ENCODE peak calls at places on chromosomes 5 and 9, in seven cellular contexts. I is right atrium auricular region, B is heart right ventricle, V is RWPE1, O is neural crest cell, S is fibroblast of pulmonary artery, T is brain microvascular endothelial cell. Z is an unnamed sample.

GRCh38 chr9:7854763-7855162 is 55.2 kb upstream of the DMAC1 start:
- DNase-seq in I (no peak), B (no peak), V (no peak), O (no peak), S (no peak), T (no peak), Z (no peak)

GRCh38 chr5:79109527-79110492 is 1.8 kb upstream of the BHMT start:
- DNase-seq in I (no peak), B (no peak), V (no peak), O (no peak), S (no peak), T (no peak), Z (peak)

GRCh38 chr9:135590486-135591079 is 29.0 kb downstream of the PAEP start:
- DNase-seq in I (peak), B (no peak), V (no peak), O (no peak), S (no peak), T (no peak), Z (no peak)

GRCh38 chr5:32027717-32028321 is 146.3 kb downstream of the GOLPH3 start:
- DNase-seq in I (peak), B (no peak), V (peak), O (no peak), S (peak), T (peak), Z (no peak)

GRCh38 chr5:65072836-65073620 is 304.3 kb downstream of the CWC27 start:
- DNase-seq in I (no peak), B (no peak), V (no peak), O (no peak), S (peak), T (peak), Z (no peak)

GRCh38 chr9:97858826-97859225 is 5.8 kb downstream of the FOXE1 start:
- DNase-seq in I (no peak), B (no peak), V (no peak), O (no peak), S (no peak), T (no peak), Z (no peak)

GRCh38 chr9:137461663-137462395 is 2.7 kb upstream of the NSMF start:
- DNase-seq in I (no peak), B (peak), V (peak), O (peak), S (peak), T (no peak), Z (peak)

GRCh38 chr5:68456756-68457217 is 241.2 kb downstream of the PIK3R1 start:
- DNase-seq in I (no peak), B (no peak), V (peak), O (no peak), S (peak), T (peak), Z (no peak)

GRCh38 chr9:130692365-130692764 is 1.2 kb upstream of the EXOSC2 start:
- DNase-seq in I (no peak), B (peak), V (no peak), O (peak), S (no peak), T (no peak), Z (no peak)

GRCh38 chr5:150339165-150339564 is 18.3 kb upstream of the TCOF1 start:
- DNase-seq in I (no peak), B (no peak), V (no peak), O (no peak), S (no peak), T (no peak), Z (no peak)

GRCh38 chr5:24862117-24862516 is 217.3 kb upstream of the CDH10 start:
- DNase-seq in I (no peak), B (no peak), V (no peak), O (no peak), S (no peak), T (no peak), Z (no peak)

GRCh38 chr5:88092358-88092757 is 176.3 kb downstream of the TMEM161B start:
- DNase-seq in I (no peak), B (no peak), V (no peak), O (no peak), S (no peak), T (no peak), Z (no peak)

GRCh38 chr9:110579763-110580255 is 268 bp upstream of the SVEP1 start:
- DNase-seq in I (no peak), B (peak), V (peak), O (peak), S (peak), T (no peak), Z (no peak)

GRCh38 chr9:134894136-134894860 is 13.7 kb downstream of the FCN2 start:
- DNase-seq in I (no peak), B (no peak), V (no peak), O (no peak), S (no peak), T (no peak), Z (no peak)

GRCh38 chr9:12085401-12085800 is 607.8 kb upstream of the TYRP1 start:
- DNase-seq in I (no peak), B (no peak), V (no peak), O (no peak), S (no peak), T (no peak), Z (no peak)

GRCh38 chr9:8733096-8733954 is 933.7 kb upstream of the DMAC1 start:
- DNase-seq in I (no peak), B (peak), V (no peak), O (peak), S (peak), T (peak), Z (no peak)

GRCh38 chr9:27688954-27689353 is 115.7 kb upstream of the C9orf72 start:
- DNase-seq in I (no peak), B (no peak), V (no peak), O (no peak), S (no peak), T (no peak), Z (no peak)

GRCh38 chr9:136118061-136118366 is 661 bp downstream of the TMEM250 start:
- DNase-seq in I (no peak), B (peak), V (no peak), O (no peak), S (no peak), T (no peak), Z (peak)

GRCh38 chr5:157303667-157304327 is 37.9 kb downstream of the CYFIP2 start:
- DNase-seq in I (no peak), B (peak), V (no peak), O (no peak), S (no peak), T (no peak), Z (peak)

GRCh38 chr9:110919609-110920008 is 118.7 kb downstream of the LPAR1 start:
- DNase-seq in I (no peak), B (no peak), V (peak), O (no peak), S (peak), T (peak), Z (no peak)

GRCh38 chr9:133086894-133087293 is 25.1 kb downstream of the CEL start:
- DNase-seq in I (no peak), B (no peak), V (no peak), O (no peak), S (no peak), T (no peak), Z (no peak)

GRCh38 chr9:107286057-107286456 is 3.0 kb downstream of the RAD23B start:
- DNase-seq in I (no peak), B (no peak), V (no peak), O (no peak), S (no peak), T (no peak), Z (no peak)

GRCh38 chr9:20593551-20593950 is 28.7 kb downstream of the MLLT3 start:
- DNase-seq in I (no peak), B (no peak), V (no peak), O (no peak), S (peak), T (peak), Z (no peak)

GRCh38 chr5:168531987-168532386 is 2.9 kb downstream of the FBLL1 start:
- DNase-seq in I (no peak), B (no peak), V (no peak), O (no peak), S (no peak), T (no peak), Z (no peak)

GRCh38 chr5:68845121-68845520 is 248.7 kb upstream of the SLC30A5 start:
- DNase-seq in I (no peak), B (no peak), V (no peak), O (no peak), S (peak), T (no peak), Z (no peak)

GRCh38 chr5:152063004-152063403 is 138.4 kb upstream of the GLRA1 start:
- DNase-seq in I (no peak), B (no peak), V (no peak), O (no peak), S (no peak), T (no peak), Z (no peak)

GRCh38 chr5:181042722-181043121 is 2.7 kb downstream of the BTNL9 start:
- DNase-seq in I (peak), B (no peak), V (no peak), O (no peak), S (no peak), T (no peak), Z (no peak)

GRCh38 chr5:43073597-43074546 is 33.8 kb upstream of the ANXA2R start:
- DNase-seq in I (no peak), B (no peak), V (no peak), O (no peak), S (peak), T (peak), Z (peak)

GRCh38 chr5:178221203-178221771 is 11.3 kb downstream of the PHYKPL start:
- DNase-seq in I (no peak), B (no peak), V (no peak), O (no peak), S (no peak), T (no peak), Z (no peak)

GRCh38 chr9:83327323-83327722 is 210.9 kb downstream of the FRMD3 start:
- DNase-seq in I (no peak), B (no peak), V (no peak), O (no peak), S (no peak), T (peak), Z (no peak)

GRCh38 chr9:112665347-112665746 is 52.6 kb downstream of the INIP start:
- DNase-seq in I (no peak), B (no peak), V (no peak), O (no peak), S (peak), T (no peak), Z (no peak)

GRCh38 chr5:37721447-37721871 is 118.4 kb downstream of the GDNF start:
- DNase-seq in I (no peak), B (no peak), V (no peak), O (no peak), S (peak), T (peak), Z (no peak)

DNA sequence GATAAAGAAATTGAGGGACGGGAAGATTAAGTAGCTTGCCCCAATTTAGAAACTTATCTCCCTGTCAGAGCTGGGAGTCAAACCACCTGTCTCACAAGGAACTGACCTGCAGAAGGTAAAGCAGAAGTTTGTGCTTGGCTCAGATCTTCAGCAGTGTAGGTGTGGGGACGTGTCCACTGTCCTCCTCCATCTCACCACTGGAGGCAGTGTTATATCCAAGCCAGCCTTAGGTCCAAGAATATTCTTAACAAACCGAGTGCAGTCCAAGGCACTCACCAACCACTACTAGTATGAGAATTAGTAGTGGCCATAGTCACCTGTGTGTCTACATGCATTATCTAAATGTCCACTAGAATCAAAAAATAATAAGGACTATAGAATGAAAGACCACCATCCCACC is 86.3 kb upstream of the IRX1 start:
- DNase-seq in I (no peak), B (no peak), V (no peak), O (no peak), S (no peak), T (no peak), Z (no peak)
- TF ChIP-seq CTCF in I (no peak), B (no peak), V (peak), O (peak), S (no peak), T (no peak), Z (no peak)

GRCh38 chr9:131709741-131710499 is 30.0 kb downstream of the RAPGEF1 start:
- DNase-seq in I (no peak), B (no peak), V (peak), O (no peak), S (peak), T (peak), Z (peak)

GRCh38 chr9:131714821-131715220 is 25.1 kb downstream of the RAPGEF1 start:
- DNase-seq in I (no peak), B (no peak), V (no peak), O (no peak), S (no peak), T (no peak), Z (no peak)

GRCh38 chr9:131714161-131714646 is 25.7 kb downstream of the RAPGEF1 start:
- DNase-seq in I (peak), B (peak), V (peak), O (no peak), S (peak), T (peak), Z (no peak)

GRCh38 chr9:131713016-131713415 is 26.9 kb downstream of the RAPGEF1 start:
- DNase-seq in I (no peak), B (no peak), V (no peak), O (no peak), S (no peak), T (no peak), Z (no peak)

DNA sequence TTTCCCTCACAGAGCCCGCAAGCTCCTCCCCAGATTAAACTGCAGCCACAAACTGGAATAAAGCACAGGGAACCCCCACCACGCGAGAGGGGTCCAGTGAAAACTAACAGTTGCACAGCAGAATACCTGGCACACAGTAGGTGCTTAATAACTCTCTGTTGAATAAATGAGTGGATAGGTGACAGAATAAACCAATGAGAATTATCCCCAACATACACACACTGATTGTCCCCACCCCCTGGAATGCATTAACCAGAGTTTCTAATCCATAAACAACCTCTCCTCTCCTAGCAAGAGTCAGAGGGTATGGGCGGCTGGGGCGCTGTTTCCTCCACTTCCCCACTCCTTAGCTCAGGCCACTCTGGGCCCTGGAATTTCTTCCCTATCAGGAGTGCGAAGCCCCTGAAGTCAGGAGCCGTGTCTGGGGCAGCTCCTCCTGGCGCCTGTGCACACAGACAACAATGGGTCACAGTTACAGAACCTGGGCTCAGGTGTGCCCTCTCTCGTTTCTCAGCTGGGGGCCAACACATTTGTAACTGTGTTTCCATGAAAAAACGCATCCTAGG is 27.6 kb downstream of the RAPGEF1 start:
- DNase-seq in I (no peak), B (no peak), V (no peak), O (no peak), S (no peak), T (no peak), Z (no peak)
- TF ChIP-seq CTCF in I (no peak), B (no peak), V (no peak), O (no peak), S (no peak), T (no peak), Z (no peak)

GRCh38 chr5:142874537-142874936 is 104.4 kb downstream of the ARHGAP26 start:
- DNase-seq in I (peak), B (peak), V (peak), O (no peak), S (peak), T (peak), Z (no peak)

GRCh38 chr5:142871880-142872200 is 101.7 kb downstream of the ARHGAP26 start:
- DNase-seq in I (no peak), B (no peak), V (no peak), O (no peak), S (peak), T (peak), Z (no peak)

GRCh38 chr5:142872217-142872616 is 102.0 kb downstream of the ARHGAP26 start:
- DNase-seq in I (no peak), B (no peak), V (no peak), O (no peak), S (no peak), T (no peak), Z (no peak)

GRCh38 chr5:142872795-142873194 is 102.6 kb downstream of the ARHGAP26 start:
- DNase-seq in I (no peak), B (no peak), V (peak), O (no peak), S (peak), T (peak), Z (no peak)

DNA sequence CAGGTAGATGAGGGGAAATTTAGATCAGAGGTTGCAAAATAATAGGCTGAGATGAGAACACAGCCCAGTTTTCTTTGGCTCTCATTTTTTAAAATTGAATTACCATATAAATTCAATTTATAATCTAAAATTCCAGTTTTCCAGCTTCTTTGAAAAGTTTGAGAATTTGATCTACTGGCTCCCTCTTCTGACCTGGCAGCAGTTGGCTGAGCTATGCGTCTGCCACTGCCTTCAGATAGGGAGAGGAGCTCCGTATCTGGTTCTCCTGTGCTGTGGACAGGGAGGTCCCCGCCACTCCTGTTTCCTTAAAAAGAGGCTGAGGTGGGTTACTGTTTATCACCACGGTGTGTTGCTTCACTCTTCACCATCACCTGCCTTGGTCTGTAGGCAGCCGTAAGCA is 103.7 kb downstream of the ARHGAP26 start:
- DNase-seq in I (no peak), B (no peak), V (no peak), O (no peak), S (no peak), T (no peak), Z (no peak)
- TF ChIP-seq CTCF in I (no peak), B (no peak), V (no peak), O (no peak), S (no peak), T (peak), Z (no peak)

DNA sequence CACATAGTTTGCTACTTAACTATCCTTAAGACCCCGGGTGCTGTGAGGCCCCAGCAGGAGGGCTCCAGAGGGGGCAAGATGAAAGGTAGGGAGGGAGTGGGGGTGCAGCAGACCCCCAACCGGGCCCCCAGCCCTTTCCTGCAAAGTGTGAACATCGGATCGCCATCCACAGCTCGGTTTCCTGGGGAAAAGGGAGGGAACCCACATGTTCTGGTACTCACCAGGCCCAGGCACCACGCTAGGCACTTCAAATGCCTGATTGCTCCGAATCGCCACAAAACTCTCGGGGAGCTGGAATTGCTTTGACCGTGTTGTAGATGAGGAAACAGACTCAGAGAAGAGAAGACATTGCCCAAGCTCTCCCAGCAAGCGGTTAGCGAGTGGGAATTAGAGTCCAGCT is 167.0 kb upstream of the MVB12B start:
- DNase-seq in I (peak), B (no peak), V (no peak), O (no peak), S (no peak), T (no peak), Z (no peak)
- TF ChIP-seq CTCF in I (no peak), B (no peak), V (no peak), O (no peak), S (no peak), T (no peak), Z (no peak)

GRCh38 chr5:83285661-83286398 is 185.7 kb upstream of the VCAN start:
- DNase-seq in I (no peak), B (no peak), V (no peak), O (no peak), S (no peak), T (no peak), Z (no peak)

GRCh38 chr5:83277154-83277553 is 194.4 kb upstream of the VCAN start:
- DNase-seq in I (no peak), B (peak), V (no peak), O (no peak), S (no peak), T (no peak), Z (no peak)

GRCh38 chr5:83277953-83278352 is 193.6 kb upstream of the VCAN start:
- DNase-seq in I (no peak), B (no peak), V (no peak), O (no peak), S (no peak), T (no peak), Z (no peak)

DNA sequence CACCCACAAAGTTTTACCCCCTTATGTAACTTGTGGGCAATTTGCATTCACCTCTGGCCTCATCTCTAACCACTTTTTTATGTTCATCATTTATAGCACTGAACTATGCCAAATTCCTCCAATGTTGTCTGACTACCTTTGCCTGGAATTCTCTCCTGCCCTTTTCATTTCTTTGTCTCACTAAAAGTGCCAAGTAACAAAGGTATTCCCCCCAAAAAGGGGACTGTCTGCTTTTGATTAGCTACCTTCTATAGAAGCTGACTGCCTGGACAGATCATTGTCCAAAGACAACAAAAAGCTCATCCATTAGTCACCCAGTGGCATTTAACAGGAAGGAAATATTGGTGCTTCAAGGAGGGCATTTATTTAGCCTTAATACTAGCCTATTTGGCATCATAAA is 189.9 kb upstream of the VCAN start:
- DNase-seq in I (no peak), B (no peak), V (peak), O (no peak), S (peak), T (peak), Z (no peak)
- TF ChIP-seq CTCF in I (no peak), B (no peak), V (no peak), O (no peak), S (no peak), T (no peak), Z (no peak)